ENCODE peak calls at places on chromosomes 7 and 10, in ten cellular contexts. Z is stimulated activated CD8-positive, alpha-beta memory T cell treated with anti-CD3 and anti-CD28 coated beads, Interleukin-15, amount 100 ng/mL, for 1 hour; O is ascending aorta; Q is HFFc6; M is CD8-positive, alpha-beta T cell; R is anterior cingulate cortex; C is EH; S is EL; V is GDM1; Y is activated naive CD8-positive, alpha-beta T cell treated with anti-CD3 and anti-CD28 coated beads, Interleukin-2, amount 10 ng/mL, durations not matched to agents 7 days and 5 days. P is an unnamed sample.

GRCh38 chr10:75643944-75644820 is 212.8 kb downstream of the LRMDA start:
- DNase-seq in Z (no peak), O (no peak), Q (no peak), M (no peak), R (no peak), C (no peak), S (no peak), V (no peak), Y (no peak), P (no peak)

GRCh38 chr7:39621784-39622411 is 1.5 kb upstream of the RALA start:
- DNase-seq in Z (no peak), O (no peak), Q (peak), M (no peak), R (no peak), C (no peak), S (peak), V (peak), Y (no peak), P (no peak)

GRCh38 chr7:134777908-134778580 is 1.4 kb upstream of the CALD1 start:
- DNase-seq in Z (no peak), O (no peak), Q (no peak), M (no peak), R (no peak), C (peak), S (peak), V (no peak), Y (no peak), P (no peak)

GRCh38 chr10:24826022-24826421 is 102.3 kb upstream of the ARHGAP21 start:
- DNase-seq in Z (no peak), O (no peak), Q (peak), M (no peak), R (no peak), C (peak), S (peak), V (no peak), Y (no peak), P (no peak)

GRCh38 chr10:48651839-48652238 is 32.8 kb upstream of the WDFY4 start:
- DNase-seq in Z (no peak), O (no peak), Q (no peak), M (no peak), R (no peak), C (no peak), S (no peak), V (no peak), Y (no peak), P (no peak)

GRCh38 chr10:3951993-3952392 is 167.0 kb upstream of the KLF6 start:
- DNase-seq in Z (no peak), O (peak), Q (no peak), M (no peak), R (no peak), C (no peak), S (no peak), V (no peak), Y (no peak), P (no peak)

GRCh38 chr10:47299989-47300931 is at the start of gene GDF10:
- DNase-seq in Z (no peak), O (no peak), Q (no peak), M (no peak), R (no peak), C (no peak), S (no peak), V (no peak), Y (no peak), P (no peak)

GRCh38 chr10:75707080-75707840 is 275.8 kb downstream of the LRMDA start:
- DNase-seq in Z (no peak), O (no peak), Q (no peak), M (no peak), R (no peak), C (no peak), S (no peak), V (no peak), Y (no peak), P (no peak)

GRCh38 chr10:71090801-71091200 is 121.6 kb upstream of the UNC5B start:
- DNase-seq in Z (no peak), O (no peak), Q (no peak), M (no peak), R (no peak), C (no peak), S (no peak), V (no peak), Y (peak), P (peak)